ENCODE peak calls at places on chromosomes 4 and X, in five cellular contexts. One of them, this sample, is unnamed.

GRCh38 chr4:158290912-158291311 is 80.6 kb downstream of the TMEM144 start:
- DNase-seq in mesendoderm: no peak
- DNase-seq in K562: no peak
- DNase-seq in astrocyte: no peak
- DNase-seq in IMR-90: no peak
- DNase-seq in this sample: no peak

GRCh38 chr4:92163348-92163747 is 140.4 kb upstream of the GRID2 start:
- DNase-seq in IMR-90: peak; percentile 7
- DNase-seq in astrocyte: no peak
- DNase-seq in mesendoderm: peak; percentile 16
- DNase-seq in K562: no peak
- DNase-seq in this sample: peak; percentile 27

GRCh38 chrX:134670241-134670811 is 12.1 kb upstream of the PLAC1 start:
- DNase-seq in astrocyte: peak; percentile 89
- DNase-seq in mesendoderm: peak; percentile 80
- DNase-seq in IMR-90: peak; percentile 83
- DNase-seq in K562: no peak
- DNase-seq in this sample: peak; percentile 56

GRCh38 chr4:27442146-27442545 is 581.5 kb downstream of the STIM2 start:
- DNase-seq in IMR-90: no peak
- DNase-seq in mesendoderm: no peak
- DNase-seq in astrocyte: peak; percentile 46
- DNase-seq in K562: no peak
- DNase-seq in this sample: no peak

GRCh38 chr4:125975861-125976397 is 661.2 kb downstream of the FAT4 start:
- DNase-seq in astrocyte: no peak
- DNase-seq in IMR-90: no peak
- DNase-seq in mesendoderm: no peak
- DNase-seq in K562: no peak
- DNase-seq in this sample: no peak

GRCh38 chr4:142719854-142720541 is 126.1 kb downstream of the INPP4B start:
- DNase-seq in IMR-90: peak; percentile 21
- DNase-seq in mesendoderm: peak; percentile 5
- DNase-seq in astrocyte: peak; percentile 63
- DNase-seq in K562: no peak
- DNase-seq in this sample: peak; percentile 65

GRCh38 chrX:42028113-42028512 is 104.8 kb upstream of the CASK start:
- DNase-seq in astrocyte: no peak
- DNase-seq in K562: peak; percentile 11
- DNase-seq in IMR-90: no peak
- DNase-seq in mesendoderm: peak; percentile 39
- DNase-seq in this sample: no peak

GRCh38 chr4:80434238-80434637 is 98.7 kb downstream of the CFAP299 start:
- DNase-seq in mesendoderm: no peak
- DNase-seq in IMR-90: peak; percentile 95
- DNase-seq in K562: no peak
- DNase-seq in astrocyte: peak; percentile 71
- DNase-seq in this sample: peak; percentile 20

GRCh38 chrX:83510466-83511181 is 2.5 kb downstream of the POU3F4 start:
- DNase-seq in K562: no peak
- DNase-seq in IMR-90: no peak
- DNase-seq in astrocyte: no peak
- DNase-seq in mesendoderm: peak; percentile 32
- DNase-seq in this sample: no peak

GRCh38 chr4:124883642-124884041 is 171.1 kb upstream of the ANKRD50 start:
- DNase-seq in K562: no peak
- DNase-seq in IMR-90: peak; percentile 84
- DNase-seq in astrocyte: peak; percentile 75
- DNase-seq in mesendoderm: no peak
- DNase-seq in this sample: peak; percentile 54

GRCh38 chr4:182250446-182250845 is 7.2 kb downstream of the TENM3 start:
- DNase-seq in K562: no peak
- DNase-seq in astrocyte: peak; percentile 70
- DNase-seq in mesendoderm: no peak
- DNase-seq in IMR-90: no peak
- DNase-seq in this sample: no peak

GRCh38 chr4:142331132-142331531 is 515.0 kb downstream of the INPP4B start:
- DNase-seq in K562: no peak
- DNase-seq in astrocyte: no peak
- DNase-seq in mesendoderm: no peak
- DNase-seq in IMR-90: no peak
- DNase-seq in this sample: peak; percentile 37

GRCh38 chr4:75552452-75552851 is 3.4 kb upstream of the ODAPH start:
- DNase-seq in K562: no peak
- DNase-seq in IMR-90: no peak
- DNase-seq in astrocyte: no peak
- DNase-seq in mesendoderm: no peak
- DNase-seq in this sample: no peak

GRCh38 chrX:47200385-47201150 is 6.9 kb downstream of the UBA1 start:
- DNase-seq in IMR-90: peak; percentile 65
- DNase-seq in mesendoderm: peak; percentile 65
- DNase-seq in K562: no peak
- DNase-seq in astrocyte: peak; percentile 76
- DNase-seq in this sample: peak; percentile 34

GRCh38 chrX:12011075-12011474 is 127.2 kb upstream of the FRMPD4 start:
- DNase-seq in astrocyte: peak; percentile 37
- DNase-seq in K562: no peak
- DNase-seq in IMR-90: peak; percentile 81
- DNase-seq in mesendoderm: no peak
- DNase-seq in this sample: peak; percentile 3

GRCh38 chrX:153750126-153750774 is 13.8 kb upstream of the PLXNB3 start:
- DNase-seq in IMR-90: no peak
- DNase-seq in K562: peak; percentile 3
- DNase-seq in astrocyte: no peak
- DNase-seq in mesendoderm: no peak
- DNase-seq in this sample: no peak

GRCh38 chr4:28229092-28229491 is 1368.5 kb downstream of the STIM2 start:
- DNase-seq in mesendoderm: peak; percentile 64
- DNase-seq in IMR-90: peak; percentile 78
- DNase-seq in K562: no peak
- DNase-seq in astrocyte: peak; percentile 22
- DNase-seq in this sample: peak; percentile 44

GRCh38 chr4:1309261-1310010 is 19.7 kb downstream of the MAEA start:
- DNase-seq in mesendoderm: peak; percentile 99
- DNase-seq in astrocyte: peak; percentile 91
- DNase-seq in K562: peak; percentile 89
- DNase-seq in IMR-90: peak; percentile 94
- DNase-seq in this sample: peak; percentile 95

GRCh38 chr4:6453688-6453990 is 18.8 kb downstream of the PPP2R2C start:
- DNase-seq in IMR-90: no peak
- DNase-seq in astrocyte: no peak
- DNase-seq in K562: no peak
- DNase-seq in mesendoderm: no peak
- DNase-seq in this sample: no peak

GRCh38 chr4:46392421-46392820 is 2.5 kb upstream of the GABRA2 start:
- DNase-seq in IMR-90: peak; percentile 11
- DNase-seq in mesendoderm: peak; percentile 54
- DNase-seq in astrocyte: no peak
- DNase-seq in K562: no peak
- DNase-seq in this sample: no peak

GRCh38 chrX:68511255-68511654 is 12.4 kb downstream of the YIPF6 start:
- DNase-seq in IMR-90: peak; percentile 48
- DNase-seq in K562: peak; percentile 32
- DNase-seq in astrocyte: no peak
- DNase-seq in mesendoderm: peak; percentile 49
- DNase-seq in this sample: peak; percentile 74

GRCh38 chr4:183443609-183444148 is 757 bp upstream of the CDKN2AIP start:
- DNase-seq in astrocyte: peak; percentile 55
- DNase-seq in IMR-90: peak; percentile 52
- DNase-seq in K562: peak; percentile 46
- DNase-seq in mesendoderm: peak; percentile 92
- DNase-seq in this sample: no peak

GRCh38 chrX:51956441-51956840 is 63.0 kb downstream of the MAGED1 start:
- DNase-seq in mesendoderm: no peak
- DNase-seq in IMR-90: no peak
- DNase-seq in K562: no peak
- DNase-seq in astrocyte: no peak
- DNase-seq in this sample: no peak

GRCh38 chr4:94613248-94613647 is 144.5 kb upstream of the BMPR1B start:
- DNase-seq in astrocyte: no peak
- DNase-seq in IMR-90: peak; percentile 14
- DNase-seq in mesendoderm: no peak
- DNase-seq in K562: no peak
- DNase-seq in this sample: no peak

GRCh38 chrX:65862638-65863037 is 177.2 kb downstream of the VSIG4 start:
- DNase-seq in IMR-90: no peak
- DNase-seq in mesendoderm: no peak
- DNase-seq in K562: no peak
- DNase-seq in astrocyte: no peak
- DNase-seq in this sample: no peak

GRCh38 chr4:42306221-42307109 is 90.8 kb upstream of the SHISA3 start:
- DNase-seq in K562: no peak
- DNase-seq in astrocyte: no peak
- DNase-seq in mesendoderm: no peak
- DNase-seq in IMR-90: no peak
- DNase-seq in this sample: no peak

GRCh38 chr4:188031751-188032150 is 36.2 kb downstream of the ZFP42 start:
- DNase-seq in mesendoderm: peak; percentile 25
- DNase-seq in IMR-90: no peak
- DNase-seq in K562: no peak
- DNase-seq in astrocyte: no peak
- DNase-seq in this sample: no peak
- H3K9ac ChIP-seq in mesendoderm: no peak overlapping the region
- H3K9ac ChIP-seq in IMR-90: no peak overlapping the region
- H3K9ac ChIP-seq in K562: no peak overlapping the region
- H3K9ac ChIP-seq in astrocyte: no peak overlapping the region
- H3K9ac ChIP-seq in this sample: no peak overlapping the region

DNA sequence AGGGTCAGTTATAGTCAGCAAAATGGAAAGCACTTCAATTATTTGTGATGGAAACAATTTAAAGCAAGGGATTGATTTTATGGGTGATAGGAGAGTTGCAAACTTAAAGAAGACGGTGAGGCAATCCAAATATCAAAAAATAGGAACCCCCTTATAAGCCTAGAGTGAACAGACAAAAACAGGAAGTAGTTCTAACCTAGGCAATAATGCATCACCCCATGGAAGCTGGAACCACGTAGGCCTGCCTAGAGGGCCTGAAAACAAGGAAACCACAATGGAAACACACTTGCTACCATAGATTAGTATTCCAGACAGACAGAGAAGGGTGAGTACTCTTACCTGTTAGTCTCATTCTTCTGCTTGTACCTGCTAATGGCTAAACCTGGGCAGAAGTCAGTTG is 13.5 kb upstream of the GK2 start:
- DNase-seq in IMR-90: no peak
- DNase-seq in mesendoderm: no peak
- DNase-seq in astrocyte: no peak
- DNase-seq in K562: no peak
- DNase-seq in this sample: no peak
- H3K4me1 ChIP-seq in IMR-90: no peaks in the 10 kb centered on the region
- H3K4me1 ChIP-seq in mesendoderm: no peaks in the 10 kb centered on the region
- H3K4me1 ChIP-seq in astrocyte: no peaks in the 10 kb centered on the region
- H3K4me1 ChIP-seq in K562: no peaks in the 10 kb centered on the region
- H3K4me1 ChIP-seq in this sample: no peaks in the 10 kb centered on the region

DNA sequence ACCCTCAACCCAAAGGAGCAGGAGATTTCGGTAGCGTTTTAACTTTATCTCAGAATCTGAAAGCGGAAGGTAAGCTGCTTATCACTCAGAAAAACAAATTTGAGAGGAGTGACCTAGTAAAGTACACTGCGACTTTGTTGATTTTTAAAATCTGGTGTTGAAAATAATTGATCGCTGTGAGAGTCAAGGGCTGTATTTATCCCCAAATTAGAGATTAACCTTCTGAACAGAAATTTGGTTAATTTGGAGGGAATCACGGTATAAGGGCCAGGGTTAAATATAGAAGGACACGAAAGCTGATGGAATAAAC is 212 bp downstream of the CLCN4 start:
- DNase-seq in IMR-90: no peak
- DNase-seq in astrocyte: no peak
- DNase-seq in K562: no peak
- DNase-seq in mesendoderm: no peak
- DNase-seq in this sample: no peak
- H3K4me3 ChIP-seq in IMR-90: peak overlapping the region; percentile 2
- H3K4me3 ChIP-seq in astrocyte: peak overlapping the region; percentile 57
- H3K4me3 ChIP-seq in K562: no peak overlapping the region
- H3K4me3 ChIP-seq in mesendoderm: no peak overlapping the region
- H3K4me3 ChIP-seq in this sample: peak overlapping the region; percentile 72

DNA sequence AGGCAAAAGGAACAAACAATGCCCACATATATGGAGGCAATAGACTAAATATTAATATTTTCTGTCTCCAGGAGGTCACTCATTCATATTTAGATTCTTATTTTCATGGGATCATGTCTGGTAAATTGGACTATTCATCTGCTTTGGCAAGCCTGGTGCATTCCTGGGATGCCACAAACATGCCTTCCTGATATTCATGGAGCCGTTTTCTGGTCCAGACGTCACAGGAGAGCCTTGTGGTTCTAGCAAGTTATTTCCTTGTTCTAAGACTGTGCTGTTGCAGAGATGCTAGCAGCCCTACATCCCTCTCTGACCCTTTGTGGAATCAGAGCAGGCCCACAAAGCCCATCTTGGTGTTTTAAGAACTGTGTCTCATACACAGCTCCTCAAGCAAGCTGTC is 16.1 kb upstream of the EXOSC9 start:
- DNase-seq in IMR-90: peak; percentile 97
- DNase-seq in K562: no peak
- DNase-seq in astrocyte: peak; percentile 97
- DNase-seq in mesendoderm: no peak
- DNase-seq in this sample: peak; percentile 86
- H3K9ac ChIP-seq in IMR-90: peak overlapping the region; percentile 59
- H3K9ac ChIP-seq in K562: no peak overlapping the region
- H3K9ac ChIP-seq in astrocyte: peak overlapping the region; percentile 61
- H3K9ac ChIP-seq in mesendoderm: no peak overlapping the region
- H3K9ac ChIP-seq in this sample: peak overlapping the region; percentile 79

DNA sequence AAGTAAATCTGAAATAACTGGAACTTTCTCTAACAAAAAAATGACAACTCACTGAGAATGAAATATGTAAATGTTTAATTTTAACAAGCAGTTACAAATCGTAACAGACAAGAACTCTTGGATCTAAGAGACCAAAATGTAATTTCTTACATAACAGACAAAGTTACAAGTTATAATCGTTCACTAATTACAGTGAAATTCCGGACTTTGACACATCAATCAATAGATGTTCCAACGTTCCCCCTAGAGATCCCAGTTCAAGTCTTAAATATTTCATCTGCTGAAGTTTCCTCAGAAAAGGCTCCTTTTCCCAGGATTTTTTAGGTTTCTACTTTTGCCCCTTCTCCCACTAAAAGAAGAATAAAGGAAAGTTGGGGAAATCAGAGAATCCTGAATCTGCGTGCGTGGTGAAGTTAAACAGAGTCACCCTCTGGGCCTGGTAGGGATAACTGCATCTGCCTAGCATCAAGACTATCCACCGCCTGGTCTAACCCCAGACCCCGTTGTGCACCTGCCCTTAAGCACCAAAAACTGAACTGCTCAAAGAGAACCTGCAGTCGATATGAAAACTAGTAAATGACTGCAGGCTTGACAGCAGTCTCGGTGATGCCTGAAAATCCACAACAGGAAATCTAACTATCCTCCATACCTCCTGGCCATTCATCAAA is 2.3 kb downstream of the IRF2 start:
- DNase-seq in astrocyte: no peak
- DNase-seq in mesendoderm: no peak
- DNase-seq in IMR-90: peak; percentile 30
- DNase-seq in K562: peak; percentile 32
- DNase-seq in this sample: no peak
- H3K4me1 ChIP-seq in astrocyte: peaks cover 7% of the 10 kb centered on the region
- H3K4me1 ChIP-seq in mesendoderm: peaks cover 5% of the 10 kb centered on the region
- H3K4me1 ChIP-seq in IMR-90: peaks cover 4% of the 10 kb centered on the region
- H3K4me1 ChIP-seq in K562: peaks cover 18% of the 10 kb centered on the region
- H3K4me1 ChIP-seq in this sample: peaks cover 30% of the 10 kb centered on the region